ENCODE peak calls at places on chromosomes 7 and 10, in eight cellular contexts. One of them, this sample, is unnamed. For H3K27me3, the result is how much of the 10 kb centered on the place peaks cover.

GRCh38 chr10:124903119-124903518 is 38.8 kb upstream of the ZRANB1 start:
- DNase-seq in heart right ventricle: no peak
- DNase-seq in fibroblast of lung: no peak
- DNase-seq in body of pancreas: no peak
- DNase-seq in adrenal gland: peak
- DNase-seq in AG04450: no peak
- DNase-seq in transverse colon: no peak
- DNase-seq in GM06990: no peak
- DNase-seq in this sample: no peak

GRCh38 chr7:18508441-18509427 is 13.2 kb downstream of the HDAC9 start:
- DNase-seq in heart right ventricle: peak
- DNase-seq in fibroblast of lung: peak
- DNase-seq in body of pancreas: peak
- DNase-seq in adrenal gland: no peak
- DNase-seq in AG04450: peak
- DNase-seq in transverse colon: no peak
- DNase-seq in GM06990: no peak
- DNase-seq in this sample: no peak

GRCh38 chr10:96093948-96094347 is 36.1 kb upstream of the ZNF518A start:
- DNase-seq in heart right ventricle: no peak
- DNase-seq in fibroblast of lung: no peak
- DNase-seq in body of pancreas: no peak
- DNase-seq in adrenal gland: no peak
- DNase-seq in AG04450: no peak
- DNase-seq in transverse colon: no peak
- DNase-seq in GM06990: no peak
- DNase-seq in this sample: no peak

GRCh38 chr7:41220275-41220674 is 482.6 kb downstream of the INHBA start:
- DNase-seq in heart right ventricle: no peak
- DNase-seq in fibroblast of lung: no peak
- DNase-seq in body of pancreas: no peak
- DNase-seq in adrenal gland: no peak
- DNase-seq in AG04450: no peak
- DNase-seq in transverse colon: no peak
- DNase-seq in GM06990: no peak
- DNase-seq in this sample: no peak

GRCh38 chr7:511476-512145 is 8.0 kb downstream of the PDGFA start:
- DNase-seq in heart right ventricle: no peak
- DNase-seq in fibroblast of lung: no peak
- DNase-seq in body of pancreas: no peak
- DNase-seq in adrenal gland: no peak
- DNase-seq in AG04450: no peak
- DNase-seq in transverse colon: no peak
- DNase-seq in GM06990: no peak
- DNase-seq in this sample: no peak

GRCh38 chr10:89867964-89868363 is 166.6 kb downstream of the KIF20B start:
- DNase-seq in heart right ventricle: no peak
- DNase-seq in fibroblast of lung: peak
- DNase-seq in body of pancreas: no peak
- DNase-seq in adrenal gland: no peak
- DNase-seq in AG04450: no peak
- DNase-seq in transverse colon: no peak
- DNase-seq in GM06990: no peak
- DNase-seq in this sample: no peak

GRCh38 chr7:112226701-112227276 is 20.3 kb downstream of the ZNF277 start:
- DNase-seq in heart right ventricle: no peak
- DNase-seq in fibroblast of lung: peak
- DNase-seq in body of pancreas: no peak
- DNase-seq in adrenal gland: no peak
- DNase-seq in AG04450: no peak
- DNase-seq in transverse colon: no peak
- DNase-seq in GM06990: no peak
- DNase-seq in this sample: no peak

GRCh38 chr10:82908096-82908495 is 1033.1 kb downstream of the NRG3 start:
- DNase-seq in heart right ventricle: no peak
- DNase-seq in fibroblast of lung: no peak
- DNase-seq in body of pancreas: no peak
- DNase-seq in adrenal gland: no peak
- DNase-seq in AG04450: no peak
- DNase-seq in transverse colon: no peak
- DNase-seq in GM06990: no peak
- DNase-seq in this sample: no peak

GRCh38 chr7:50502001-50502684 is 52.0 kb upstream of the FIGNL1 start:
- DNase-seq in heart right ventricle: peak
- DNase-seq in fibroblast of lung: peak
- DNase-seq in body of pancreas: peak
- DNase-seq in adrenal gland: peak
- DNase-seq in AG04450: peak
- DNase-seq in transverse colon: peak
- DNase-seq in GM06990: no peak
- DNase-seq in this sample: peak

GRCh38 chr7:100655908-100656674 is at the start of gene ACTL6B:
- DNase-seq in heart right ventricle: peak
- DNase-seq in fibroblast of lung: no peak
- DNase-seq in body of pancreas: peak
- DNase-seq in adrenal gland: peak
- DNase-seq in AG04450: no peak
- DNase-seq in transverse colon: peak
- DNase-seq in GM06990: no peak
- DNase-seq in this sample: no peak

GRCh38 chr7:35495377-35495776 is 199.6 kb downstream of the HERPUD2 start:
- DNase-seq in heart right ventricle: no peak
- DNase-seq in fibroblast of lung: no peak
- DNase-seq in body of pancreas: no peak
- DNase-seq in adrenal gland: no peak
- DNase-seq in AG04450: no peak
- DNase-seq in transverse colon: no peak
- DNase-seq in GM06990: no peak
- DNase-seq in this sample: no peak

GRCh38 chr7:134368851-134369533 is 52.3 kb upstream of the SLC35B4 start:
- DNase-seq in heart right ventricle: no peak
- DNase-seq in fibroblast of lung: peak
- DNase-seq in body of pancreas: peak
- DNase-seq in adrenal gland: no peak
- DNase-seq in AG04450: peak
- DNase-seq in transverse colon: no peak
- DNase-seq in GM06990: no peak
- DNase-seq in this sample: no peak

GRCh38 chr10:33223326-33224014 is 111.0 kb downstream of the NRP1 start:
- DNase-seq in heart right ventricle: no peak
- DNase-seq in fibroblast of lung: peak
- DNase-seq in body of pancreas: no peak
- DNase-seq in adrenal gland: no peak
- DNase-seq in AG04450: no peak
- DNase-seq in transverse colon: no peak
- DNase-seq in GM06990: no peak
- DNase-seq in this sample: no peak

GRCh38 chr7:24980695-24981543 is 941 bp upstream of the OSBPL3 start:
- DNase-seq in heart right ventricle: peak
- DNase-seq in fibroblast of lung: peak
- DNase-seq in body of pancreas: peak
- DNase-seq in adrenal gland: no peak
- DNase-seq in AG04450: no peak
- DNase-seq in transverse colon: peak
- DNase-seq in GM06990: no peak
- DNase-seq in this sample: no peak

DNA sequence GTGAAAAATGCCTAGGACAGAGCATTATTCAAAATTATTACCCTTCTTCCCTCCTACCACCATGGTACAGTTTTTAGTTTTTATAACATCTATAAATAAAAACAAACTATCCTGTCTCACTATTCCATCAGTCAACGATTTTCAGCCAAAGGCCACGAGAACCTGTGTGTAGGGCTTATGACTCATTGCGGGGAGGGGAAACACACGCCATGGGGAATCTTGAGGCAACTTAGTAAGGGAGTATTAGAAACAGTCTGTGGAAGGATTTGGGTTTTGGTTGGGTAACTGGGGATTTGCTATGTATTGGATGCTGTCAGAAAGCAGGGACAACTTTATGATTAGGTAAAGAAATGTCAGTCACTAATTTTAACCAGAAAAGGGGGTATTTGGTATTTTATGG is 14.7 kb downstream of the GPR141 start:
- DNase-seq in heart right ventricle: no peak
- DNase-seq in fibroblast of lung: no peak
- DNase-seq in body of pancreas: no peak
- DNase-seq in adrenal gland: no peak
- DNase-seq in AG04450: no peak
- DNase-seq in transverse colon: no peak
- DNase-seq in GM06990: no peak
- DNase-seq in this sample: no peak
- TF ChIP-seq CTCF in heart right ventricle: no peak
- TF ChIP-seq CTCF in fibroblast of lung: no peak
- TF ChIP-seq CTCF in body of pancreas: no peak
- TF ChIP-seq CTCF in adrenal gland: no peak
- TF ChIP-seq CTCF in AG04450: no peak
- TF ChIP-seq CTCF in transverse colon: no peak
- TF ChIP-seq CTCF in GM06990: no peak
- TF ChIP-seq CTCF in this sample: no peak

GRCh38 chr10:133022784-133023115 is 65.0 kb upstream of the ADGRA1 start:
- DNase-seq in heart right ventricle: peak
- DNase-seq in fibroblast of lung: no peak
- DNase-seq in body of pancreas: no peak
- DNase-seq in adrenal gland: no peak
- DNase-seq in AG04450: no peak
- DNase-seq in transverse colon: no peak
- DNase-seq in GM06990: no peak
- DNase-seq in this sample: no peak

GRCh38 chr10:133020193-133020817 is 67.4 kb upstream of the ADGRA1 start:
- DNase-seq in heart right ventricle: no peak
- DNase-seq in fibroblast of lung: no peak
- DNase-seq in body of pancreas: no peak
- DNase-seq in adrenal gland: no peak
- DNase-seq in AG04450: no peak
- DNase-seq in transverse colon: no peak
- DNase-seq in GM06990: no peak
- DNase-seq in this sample: no peak

GRCh38 chr10:133021116-133021962 is 66.4 kb upstream of the ADGRA1 start:
- DNase-seq in heart right ventricle: no peak
- DNase-seq in fibroblast of lung: no peak
- DNase-seq in body of pancreas: no peak
- DNase-seq in adrenal gland: no peak
- DNase-seq in AG04450: no peak
- DNase-seq in transverse colon: no peak
- DNase-seq in GM06990: no peak
- DNase-seq in this sample: no peak

GRCh38 chr10:133023216-133023843 is 64.4 kb upstream of the ADGRA1 start:
- DNase-seq in heart right ventricle: no peak
- DNase-seq in fibroblast of lung: no peak
- DNase-seq in body of pancreas: no peak
- DNase-seq in adrenal gland: no peak
- DNase-seq in AG04450: no peak
- DNase-seq in transverse colon: no peak
- DNase-seq in GM06990: no peak
- DNase-seq in this sample: no peak

GRCh38 chr10:133021963-133022783 is 65.6 kb upstream of the ADGRA1 start:
- DNase-seq in heart right ventricle: no peak
- DNase-seq in fibroblast of lung: no peak
- DNase-seq in body of pancreas: no peak
- DNase-seq in adrenal gland: no peak
- DNase-seq in AG04450: no peak
- DNase-seq in transverse colon: no peak
- DNase-seq in GM06990: no peak
- DNase-seq in this sample: no peak
- H3K27me3 ChIP-seq in heart right ventricle: under half
- H3K27me3 ChIP-seq in fibroblast of lung: under half
- H3K27me3 ChIP-seq in body of pancreas: under half
- H3K27me3 ChIP-seq in adrenal gland: under half
- H3K27me3 ChIP-seq in AG04450: under half
- H3K27me3 ChIP-seq in transverse colon: under half
- H3K27me3 ChIP-seq in GM06990: under half
- H3K27me3 ChIP-seq in this sample: under half

GRCh38 chr7:151339651-151340377 is 1.8 kb upstream of the NUB1 start:
- DNase-seq in heart right ventricle: no peak
- DNase-seq in fibroblast of lung: no peak
- DNase-seq in body of pancreas: no peak
- DNase-seq in adrenal gland: no peak
- DNase-seq in AG04450: no peak
- DNase-seq in transverse colon: no peak
- DNase-seq in GM06990: peak
- DNase-seq in this sample: no peak

GRCh38 chr7:151342102-151342646 is 562 bp downstream of the NUB1 start:
- DNase-seq in heart right ventricle: no peak
- DNase-seq in fibroblast of lung: no peak
- DNase-seq in body of pancreas: no peak
- DNase-seq in adrenal gland: no peak
- DNase-seq in AG04450: no peak
- DNase-seq in transverse colon: no peak
- DNase-seq in GM06990: peak
- DNase-seq in this sample: no peak

GRCh38 chr7:151342811-151343210 is 1.2 kb downstream of the NUB1 start:
- DNase-seq in heart right ventricle: no peak
- DNase-seq in fibroblast of lung: no peak
- DNase-seq in body of pancreas: no peak
- DNase-seq in adrenal gland: peak
- DNase-seq in AG04450: no peak
- DNase-seq in transverse colon: no peak
- DNase-seq in GM06990: no peak
- DNase-seq in this sample: no peak

GRCh38 chr7:151341357-151342101 is at the start of gene NUB1:
- DNase-seq in heart right ventricle: peak
- DNase-seq in fibroblast of lung: peak
- DNase-seq in body of pancreas: peak
- DNase-seq in adrenal gland: peak
- DNase-seq in AG04450: peak
- DNase-seq in transverse colon: peak
- DNase-seq in GM06990: peak
- DNase-seq in this sample: peak

DNA sequence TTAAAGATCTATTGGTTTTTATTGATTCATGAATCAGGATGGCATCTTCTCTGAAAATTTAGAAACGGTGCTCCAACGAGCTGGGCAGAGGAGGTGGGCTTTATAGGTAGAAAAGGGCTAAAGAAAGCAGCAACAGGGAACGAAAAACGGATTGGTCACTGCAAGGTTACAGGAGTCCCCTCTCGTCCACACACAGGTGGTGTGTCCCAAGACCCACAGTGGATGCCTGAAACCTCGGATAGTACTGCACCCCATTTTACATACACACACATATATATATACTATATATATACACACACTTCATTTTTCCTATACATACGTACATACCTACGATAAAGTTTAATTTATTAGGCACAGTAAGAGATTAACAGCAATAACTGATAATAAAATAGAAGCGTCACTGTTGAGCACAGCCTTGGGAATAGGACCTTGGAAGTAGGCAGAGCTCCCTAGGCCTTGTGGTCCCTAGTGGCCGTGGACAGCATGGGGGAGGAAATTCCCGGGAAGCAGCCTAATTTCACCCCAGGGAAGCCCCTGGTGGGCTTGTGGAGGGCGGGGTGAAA is 737 bp upstream of the NUB1 start:
- DNase-seq in heart right ventricle: no peak
- DNase-seq in fibroblast of lung: no peak
- DNase-seq in body of pancreas: peak
- DNase-seq in adrenal gland: no peak
- DNase-seq in AG04450: no peak
- DNase-seq in transverse colon: no peak
- DNase-seq in GM06990: no peak
- DNase-seq in this sample: no peak
- H3K4me3 ChIP-seq in heart right ventricle: peak
- H3K4me3 ChIP-seq in fibroblast of lung: no peak
- H3K4me3 ChIP-seq in body of pancreas: no peak
- H3K4me3 ChIP-seq in adrenal gland: no peak
- H3K4me3 ChIP-seq in AG04450: peak
- H3K4me3 ChIP-seq in transverse colon: peak
- H3K4me3 ChIP-seq in GM06990: no peak
- H3K4me3 ChIP-seq in this sample: peak

GRCh38 chr10:102230861-102231356 is 4.8 kb downstream of the ELOVL3 start:
- DNase-seq in heart right ventricle: no peak
- DNase-seq in fibroblast of lung: no peak
- DNase-seq in body of pancreas: peak
- DNase-seq in adrenal gland: peak
- DNase-seq in AG04450: no peak
- DNase-seq in transverse colon: peak
- DNase-seq in GM06990: peak
- DNase-seq in this sample: no peak
- TF ChIP-seq CTCF in heart right ventricle: no peak
- TF ChIP-seq CTCF in fibroblast of lung: no peak
- TF ChIP-seq CTCF in body of pancreas: peak
- TF ChIP-seq CTCF in adrenal gland: no peak
- TF ChIP-seq CTCF in AG04450: peak
- TF ChIP-seq CTCF in transverse colon: peak
- TF ChIP-seq CTCF in GM06990: peak
- TF ChIP-seq CTCF in this sample: peak